ENCODE peak calls at places on chromosomes 12 and 14, in six cellular contexts. F, U, C, X, Q and Y are unnamed samples.
A peak's percentile ranks its signal among the peaks of the same experiment; 100 is the strongest.

GRCh38 chr12:51521554-51522276 is 69.3 kb upstream of the SCN8A start:
- DNase-seq in C (no peak), X (no peak), U (no peak), F (no peak), Q (no peak), Y (no peak)

GRCh38 chr12:67439611-67440010 is 170.5 kb downstream of the CAND1 start:
- DNase-seq in Q (no peak), U (no peak), X (no peak), C (no peak), F (no peak), Y (no peak)

GRCh38 chr14:54881235-54881760 is 21.3 kb downstream of the GCH1 start:
- DNase-seq in F (no peak), X (no peak), U (peak; percentile 19), C (no peak), Q (no peak), Y (no peak)

GRCh38 chr12:46553266-46553665 is 180.7 kb upstream of the SLC38A2 start:
- DNase-seq in F (no peak), Q (no peak), C (no peak), U (no peak), X (peak; percentile 12), Y (no peak)

GRCh38 chr14:91394105-91395081 is 23.2 kb downstream of the CCDC88C start:
- DNase-seq in C (no peak), F (no peak), Q (peak; percentile 26), X (no peak), U (no peak), Y (no peak)

GRCh38 chr12:13283867-13284266 is 87.3 kb downstream of the EMP1 start:
- DNase-seq in Q (no peak), X (no peak), U (no peak), C (no peak), F (no peak), Y (no peak)

GRCh38 chr12:48968004-48968403 is 3.5 kb downstream of the WNT10B start:
- DNase-seq in U (no peak), C (no peak), X (no peak), F (no peak), Q (no peak), Y (no peak)

GRCh38 chr14:76309572-76310551 is 66.1 kb upstream of the ESRRB start:
- DNase-seq in Q (no peak), C (no peak), X (no peak), U (no peak), F (no peak), Y (peak; percentile 46)

GRCh38 chr12:120798696-120799095 is 73.1 kb downstream of the ACADS start:
- DNase-seq in C (no peak), U (no peak), Q (no peak), F (no peak), X (no peak), Y (no peak)

GRCh38 chr14:32564591-32564990 is 235.5 kb downstream of the AKAP6 start:
- DNase-seq in U (no peak), C (no peak), Q (no peak), F (no peak), X (no peak), Y (no peak)

GRCh38 chr12:18898469-18898868 is 160.6 kb downstream of the CAPZA3 start:
- DNase-seq in C (no peak), F (no peak), Q (no peak), X (no peak), U (no peak), Y (no peak)

GRCh38 chr12:124170756-124171155 is 124.1 kb upstream of the RFLNA start:
- DNase-seq in F (no peak), U (no peak), X (no peak), C (no peak), Q (no peak), Y (no peak)

GRCh38 chr12:6957741-6958608 is 6.8 kb downstream of the PTPN6 start:
- DNase-seq in U (no peak), F (no peak), C (no peak), Q (no peak), X (no peak), Y (no peak)

GRCh38 chr14:75858375-75858774 is 123.4 kb downstream of the TGFB3 start:
- DNase-seq in Q (no peak), X (no peak), U (no peak), C (no peak), F (no peak), Y (no peak)

GRCh38 chr12:91272456-91273063 is 89.9 kb upstream of the DCN start:
- DNase-seq in X (no peak), C (no peak), Q (no peak), F (no peak), U (no peak), Y (peak; percentile 58)

GRCh38 chr14:63452796-63453195 is 90.4 kb downstream of the PPP2R5E start:
- DNase-seq in X (no peak), Q (no peak), F (no peak), U (no peak), C (no peak), Y (no peak)

GRCh38 chr14:55580401-55581010 is 499 bp downstream of the KTN1 start:
- DNase-seq in C (peak; percentile 61), F (peak; percentile 8), X (no peak), U (peak; percentile 59), Q (no peak), Y (peak; percentile 80)

GRCh38 chr12:63978519-63978918 is 134.0 kb downstream of the SRGAP1 start:
- DNase-seq in X (peak; percentile 4), C (no peak), Q (no peak), U (no peak), F (no peak), Y (no peak)

GRCh38 chr14:95015046-95015445 is 142.3 kb downstream of the DICER1 start:
- DNase-seq in Q (no peak), F (no peak), U (no peak), C (no peak), X (no peak), Y (no peak)

GRCh38 chr12:89073027-89073398 is 279.3 kb downstream of the DUSP6 start:
- DNase-seq in Q (peak; percentile 56), C (no peak), U (no peak), X (no peak), F (no peak), Y (no peak)

GRCh38 chr14:31745741-31746140 is 184.5 kb downstream of the NUBPL start:
- DNase-seq in Q (no peak), X (peak; percentile 42), F (no peak), C (no peak), U (no peak), Y (no peak)

GRCh38 chr14:69999246-69999645 is 120.0 kb downstream of the SMOC1 start:
- DNase-seq in U (no peak), Q (peak; percentile 92), C (no peak), X (no peak), F (no peak), Y (no peak)

GRCh38 chr12:9925746-9926393 is 6.3 kb downstream of the CLEC2A start:
- DNase-seq in Q (no peak), F (peak; percentile 0), C (no peak), U (no peak), X (peak; percentile 9), Y (peak; percentile 75)

GRCh38 chr12:12488823-12489528 is 73.7 kb downstream of the DUSP16 start:
- DNase-seq in X (peak; percentile 77), Q (no peak), C (no peak), U (no peak), F (no peak), Y (no peak)

GRCh38 chr14:21024668-21025373 is at the start of gene NDRG2:
- DNase-seq in X (peak; percentile 84), F (peak; percentile 28), C (peak; percentile 74), Q (no peak), U (peak; percentile 72), Y (peak; percentile 89)

GRCh38 chr14:34020014-34020413 is 69.1 kb upstream of the EGLN3 start:
- DNase-seq in C (no peak), U (no peak), F (no peak), Q (no peak), X (no peak), Y (no peak)

GRCh38 chr12:44053550-44054243 is 217.8 kb downstream of the TMEM117 start:
- DNase-seq in C (no peak), F (no peak), U (no peak), Q (no peak), X (no peak), Y (no peak)

GRCh38 chr14:73254247-73255004 is 17.1 kb downstream of the PAPLN start:
- DNase-seq in U (no peak), F (no peak), Q (no peak), C (no peak), X (no peak), Y (no peak)